ENCODE peak calls at places on chromosomes 7 and 10, in six cellular contexts. O, F, U, Z, I and J are unnamed samples.

GRCh38 chr10:99659868-99660366 is 608 bp downstream of the ENTPD7 start:
- DNase-seq in O (no peak), F (no peak), U (peak; percentile 47), Z (no peak), I (no peak), J (no peak)

GRCh38 chr7:38425509-38425908 is 152.1 kb upstream of the TARP start:
- DNase-seq in O (no peak), F (no peak), U (no peak), Z (no peak), I (no peak), J (no peak)

GRCh38 chr7:31883761-31884164 is 186.4 kb downstream of the PDE1C start:
- DNase-seq in O (peak; percentile 2), F (no peak), U (peak; percentile 88), Z (peak; percentile 78), I (no peak), J (no peak)

GRCh38 chr10:30587522-30588031 is 42.0 kb downstream of the LYZL2 start:
- DNase-seq in O (no peak), F (no peak), U (no peak), Z (no peak), I (peak; percentile 33), J (no peak)

GRCh38 chr7:130490888-130491771 is 755 bp upstream of the MEST start:
- DNase-seq in O (peak; percentile 54), F (no peak), U (peak; percentile 66), Z (no peak), I (peak; percentile 64), J (peak; percentile 77)

GRCh38 chr7:106966121-106966520 is 78.4 kb upstream of the PRKAR2B start:
- DNase-seq in O (no peak), F (no peak), U (peak; percentile 8), Z (no peak), I (no peak), J (no peak)

GRCh38 chr7:36661135-36661840 is 63.0 kb downstream of the AOAH start:
- DNase-seq in O (no peak), F (peak; percentile 84), U (peak; percentile 24), Z (peak; percentile 67), I (peak; percentile 62), J (peak; percentile 63)

GRCh38 chr7:92944633-92945032 is 108.3 kb upstream of the CDK6 start:
- DNase-seq in O (peak; percentile 78), F (no peak), U (peak; percentile 55), Z (no peak), I (no peak), J (no peak)

GRCh38 chr7:88927-89921 is 103.1 kb upstream of the FAM20C start:
- DNase-seq in O (peak; percentile 90), F (no peak), U (peak; percentile 97), Z (peak; percentile 98), I (peak; percentile 66), J (no peak)

GRCh38 chr10:30775779-30776591 is 146.4 kb upstream of the LYZL2 start:
- DNase-seq in O (peak; percentile 90), F (no peak), U (peak; percentile 89), Z (peak; percentile 82), I (no peak), J (no peak)

DNA sequence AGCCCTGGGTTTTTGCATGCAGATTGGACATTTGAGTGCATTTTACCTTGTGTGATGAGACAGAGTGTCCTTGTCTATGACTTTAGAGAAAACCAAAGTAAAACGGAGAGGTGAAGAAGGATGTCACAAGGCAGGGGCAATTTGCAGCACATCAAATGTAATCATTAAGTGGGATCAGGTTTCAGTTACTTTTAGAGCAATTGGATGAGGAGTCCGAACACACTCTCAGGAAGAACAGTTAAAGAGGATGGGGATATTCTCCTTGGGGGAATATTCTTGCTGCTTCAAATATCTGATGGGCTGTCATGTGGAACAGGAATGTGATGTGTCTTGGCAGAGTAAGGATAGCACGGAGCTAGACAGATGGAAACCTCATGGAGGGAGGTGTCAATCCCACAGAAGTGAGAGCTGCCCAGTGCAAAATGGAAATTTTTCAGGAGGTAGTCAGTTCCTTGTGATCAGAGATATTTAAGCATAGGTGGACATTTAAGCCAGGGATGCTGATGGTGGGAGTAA is 765 bp downstream of the RAB19 start:
- DNase-seq in O (no peak), F (no peak), U (no peak), Z (peak; percentile 5), I (no peak), J (no peak)
- H3K27ac ChIP-seq in O (no peak overlapping the region), F (no peak overlapping the region), U (no peak overlapping the region), Z (no peak overlapping the region), I (peak overlapping the region; percentile 33), J (no peak overlapping the region)

DNA sequence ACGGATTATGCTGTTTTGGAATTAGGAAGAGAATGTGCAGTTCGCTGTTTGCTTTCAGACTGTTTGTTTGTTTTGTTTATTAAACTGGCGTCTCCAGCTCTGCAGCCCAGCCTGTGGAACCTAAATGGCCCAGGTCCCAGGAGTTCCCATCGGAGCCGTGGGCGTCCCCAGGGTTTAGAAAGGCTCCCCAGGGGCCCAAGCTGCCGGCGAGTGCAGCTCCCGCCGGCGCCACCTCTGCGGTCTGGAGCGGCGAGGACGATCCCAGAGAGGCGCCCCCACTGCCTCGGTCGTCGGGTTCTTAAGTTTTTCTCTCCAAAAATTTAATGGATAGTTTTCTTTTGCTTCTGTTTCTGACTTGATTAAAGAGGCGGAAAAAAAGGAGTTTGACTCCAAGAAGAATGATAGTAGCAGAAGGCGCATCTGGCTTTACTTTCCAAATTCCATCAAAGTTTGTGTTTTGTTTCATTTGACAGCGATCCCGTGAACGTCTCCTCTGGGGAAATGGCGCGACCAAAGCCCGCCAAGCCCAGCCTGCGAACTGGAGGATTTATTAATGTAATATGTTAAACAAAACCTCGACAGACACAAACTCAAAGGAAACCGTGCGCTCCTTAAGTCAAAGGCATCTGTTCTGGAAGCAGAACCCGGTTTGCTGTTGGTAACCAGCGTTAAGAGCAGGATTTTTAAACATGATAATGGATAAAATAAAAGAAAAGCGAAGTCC is 712 bp upstream of the FZD1 start:
- DNase-seq in O (peak; percentile 38), F (no peak), U (peak; percentile 78), Z (peak; percentile 14), I (peak; percentile 53), J (peak; percentile 76)
- TF ChIP-seq EZH2 in O (no peak), F (no peak), U (no peak), Z (no peak), I (no peak), J (no peak)

GRCh38 chr7:114100810-114101209 is 182.0 kb upstream of the PPP1R3A start:
- DNase-seq in O (no peak), F (no peak), U (peak; percentile 18), Z (no peak), I (peak; percentile 8), J (no peak)
- H3K27ac ChIP-seq in O (no peak overlapping the region), F (no peak overlapping the region), U (no peak overlapping the region), Z (no peak overlapping the region), I (peak overlapping the region; percentile 35), J (no peak overlapping the region)

GRCh38 chr10:23172846-23173548 is 19.1 kb upstream of the PTF1A start:
- DNase-seq in O (no peak), F (no peak), U (no peak), Z (no peak), I (no peak), J (peak; percentile 87)
- TF ChIP-seq EZH2 in O (no peak), F (no peak), U (peak; percentile 74), Z (peak; percentile 42), I (peak; percentile 88), J (no peak)

DNA sequence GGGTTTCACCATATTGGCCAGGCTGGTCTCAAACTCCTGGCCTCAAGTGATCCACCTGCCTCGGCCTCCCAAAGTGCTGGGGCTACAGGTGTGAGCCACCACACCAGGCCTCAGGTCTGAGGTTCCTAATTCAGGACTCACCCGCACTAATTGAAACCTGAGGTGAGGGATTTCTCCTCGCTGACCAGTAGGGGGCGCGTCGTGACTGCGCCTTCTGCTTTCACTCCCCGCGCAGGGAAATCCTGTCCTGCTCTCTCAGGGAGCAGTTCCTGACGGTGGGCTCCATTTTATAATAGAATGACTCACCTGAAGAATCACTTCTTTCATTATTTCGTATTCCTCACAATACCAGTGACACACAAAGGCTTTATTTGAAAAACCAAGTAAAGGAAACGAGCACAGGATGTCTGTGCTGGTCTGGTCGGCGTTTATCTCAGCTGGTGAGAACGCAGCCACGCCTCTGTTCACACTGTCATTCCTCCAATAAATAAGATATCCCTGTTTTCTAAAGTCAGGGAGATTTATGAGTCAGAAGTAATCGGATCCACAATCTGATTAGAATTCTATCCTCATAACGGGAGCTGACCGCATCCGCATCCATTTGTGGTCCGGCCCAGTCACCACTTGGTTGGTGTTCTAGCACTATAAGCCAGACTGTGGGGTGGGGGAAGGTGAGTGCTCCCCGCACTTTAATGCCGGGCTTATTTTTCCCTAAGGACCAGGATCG is 35.4 kb downstream of the BAG3 start:
- DNase-seq in O (peak; percentile 84), F (peak; percentile 75), U (peak; percentile 94), Z (peak; percentile 93), I (peak; percentile 92), J (peak; percentile 88)
- H3K27ac ChIP-seq in O (no peak overlapping the region), F (no peak overlapping the region), U (peak overlapping the region; percentile 55), Z (peak overlapping the region; percentile 85), I (peak overlapping the region; percentile 73), J (no peak overlapping the region)